ENCODE peak calls at places on chromosomes 7 and 10, in six cellular contexts. T, H, Q, K, V and G are unnamed samples.
A peak's percentile ranks its signal among the peaks of the same experiment; 100 is the strongest.

GRCh38 chr10:100780324-100780723 is 34.9 kb downstream of the PAX2 start:
- DNase-seq in T (no peak), H (no peak), Q (no peak), K (no peak), V (no peak), G (no peak)

GRCh38 chr10:83809001-83809400 is 330.3 kb upstream of the GHITM start:
- DNase-seq in T (no peak), H (no peak), Q (no peak), K (no peak), V (no peak), G (no peak)

GRCh38 chr10:114538544-114538906 is 119.5 kb downstream of the ABLIM1 start:
- DNase-seq in T (no peak), H (no peak), Q (no peak), K (peak; percentile 33), V (no peak), G (no peak)

GRCh38 chr10:45454859-45455258 is 80.8 kb downstream of the ALOX5 start:
- DNase-seq in T (no peak), H (no peak), Q (no peak), K (no peak), V (no peak), G (no peak)

GRCh38 chr7:144792050-144792449 is 43.8 kb downstream of the TPK1 start:
- DNase-seq in T (no peak), H (no peak), Q (no peak), K (no peak), V (no peak), G (no peak)

GRCh38 chr10:120347644-120348043 is 109.4 kb upstream of the PLPP4 start:
- DNase-seq in T (no peak), H (no peak), Q (no peak), K (no peak), V (no peak), G (no peak)

GRCh38 chr7:81150951-81151361 is 232.1 kb upstream of the SEMA3C start:
- DNase-seq in T (no peak), H (peak; percentile 15), Q (peak; percentile 31), K (peak; percentile 30), V (peak; percentile 31), G (no peak)

GRCh38 chr10:4546931-4547330 is 279.1 kb upstream of the AKR1E2 start:
- DNase-seq in T (no peak), H (no peak), Q (no peak), K (no peak), V (no peak), G (no peak)

GRCh38 chr7:30549933-30550493 is 44.7 kb upstream of the GARS1 start:
- DNase-seq in T (no peak), H (peak; percentile 17), Q (peak; percentile 22), K (peak; percentile 45), V (no peak), G (no peak)

GRCh38 chr7:108653526-108653925 is 83.9 kb downstream of the DNAJB9 start:
- DNase-seq in T (no peak), H (peak; percentile 40), Q (no peak), K (no peak), V (no peak), G (no peak)

GRCh38 chr10:49332333-49332732 is 33.4 kb downstream of the C10orf71 start:
- DNase-seq in T (no peak), H (no peak), Q (no peak), K (no peak), V (no peak), G (peak; percentile 13)

GRCh38 chr7:124784879-124785818 is 19.6 kb upstream of the GPR37 start:
- DNase-seq in T (peak; percentile 55), H (peak; percentile 85), Q (peak; percentile 71), K (no peak), V (peak; percentile 73), G (no peak)

GRCh38 chr10:71060636-71061426 is 151.5 kb upstream of the UNC5B start:
- DNase-seq in T (no peak), H (no peak), Q (no peak), K (no peak), V (no peak), G (no peak)

GRCh38 chr7:80729586-80730320 is 91.3 kb downstream of the CD36 start:
- DNase-seq in T (no peak), H (peak; percentile 89), Q (peak; percentile 30), K (no peak), V (peak; percentile 70), G (no peak)

GRCh38 chr10:26468691-26469090 is 30.6 kb downstream of the APBB1IP start:
- DNase-seq in T (no peak), H (no peak), Q (no peak), K (no peak), V (no peak), G (no peak)

GRCh38 chr10:124671486-124672075 is 72.6 kb downstream of the FAM53B start:
- DNase-seq in T (no peak), H (peak; percentile 61), Q (peak; percentile 42), K (peak; percentile 68), V (no peak), G (no peak)

GRCh38 chr10:77328272-77328816 is 309.3 kb downstream of the KCNMA1 start:
- DNase-seq in T (no peak), H (peak; percentile 49), Q (peak; percentile 46), K (no peak), V (peak; percentile 48), G (no peak)

GRCh38 chr7:42090056-42090455 is 147.0 kb downstream of the GLI3 start:
- DNase-seq in T (no peak), H (no peak), Q (peak; percentile 33), K (no peak), V (peak; percentile 38), G (no peak)

GRCh38 chr7:37052673-37053072 is 328.4 kb upstream of the AOAH start:
- DNase-seq in T (no peak), H (peak; percentile 65), Q (peak; percentile 76), K (no peak), V (peak; percentile 36), G (no peak)

GRCh38 chr10:22427890-22428571 is 82.7 kb downstream of the SPAG6 start:
- DNase-seq in T (no peak), H (peak; percentile 97), Q (peak; percentile 73), K (no peak), V (peak; percentile 90), G (peak; percentile 47)

DNA sequence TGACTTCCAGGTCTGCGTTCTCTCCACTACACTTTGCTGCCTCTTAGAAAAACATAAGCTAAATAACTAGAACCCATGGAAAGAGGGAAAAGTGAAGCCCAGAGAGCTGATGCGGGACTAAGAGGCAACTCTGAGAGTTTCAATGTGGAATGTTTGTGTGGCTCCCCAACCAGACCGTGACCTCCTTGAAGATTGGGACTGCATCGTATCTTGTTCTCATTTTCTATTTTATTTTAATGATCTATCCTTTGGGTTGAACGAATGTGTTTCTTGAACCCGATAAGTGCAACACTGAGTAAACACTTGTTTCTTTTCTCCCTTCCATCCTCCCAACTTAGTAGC is 77.4 kb downstream of the TPST1 start:
- DNase-seq in T (no peak), H (no peak), Q (no peak), K (no peak), V (no peak), G (no peak)
- H3K27ac ChIP-seq in T (peak overlapping the region; percentile 48), H (peak overlapping the region; percentile 57), Q (peak overlapping the region; percentile 85), K (no peak overlapping the region), V (peak overlapping the region; percentile 88), G (peak overlapping the region; percentile 80)

GRCh38 chr7:29400435-29400834 is 163.2 kb upstream of the PRR15 start:
- DNase-seq in T (no peak), H (no peak), Q (no peak), K (no peak), V (no peak), G (no peak)
- H3K4me1 ChIP-seq in T (no peaks in the 10 kb centered on the region), H (no peaks in the 10 kb centered on the region), Q (no peaks in the 10 kb centered on the region), K (no peaks in the 10 kb centered on the region), V (no peaks in the 10 kb centered on the region), G (no peaks in the 10 kb centered on the region)

DNA sequence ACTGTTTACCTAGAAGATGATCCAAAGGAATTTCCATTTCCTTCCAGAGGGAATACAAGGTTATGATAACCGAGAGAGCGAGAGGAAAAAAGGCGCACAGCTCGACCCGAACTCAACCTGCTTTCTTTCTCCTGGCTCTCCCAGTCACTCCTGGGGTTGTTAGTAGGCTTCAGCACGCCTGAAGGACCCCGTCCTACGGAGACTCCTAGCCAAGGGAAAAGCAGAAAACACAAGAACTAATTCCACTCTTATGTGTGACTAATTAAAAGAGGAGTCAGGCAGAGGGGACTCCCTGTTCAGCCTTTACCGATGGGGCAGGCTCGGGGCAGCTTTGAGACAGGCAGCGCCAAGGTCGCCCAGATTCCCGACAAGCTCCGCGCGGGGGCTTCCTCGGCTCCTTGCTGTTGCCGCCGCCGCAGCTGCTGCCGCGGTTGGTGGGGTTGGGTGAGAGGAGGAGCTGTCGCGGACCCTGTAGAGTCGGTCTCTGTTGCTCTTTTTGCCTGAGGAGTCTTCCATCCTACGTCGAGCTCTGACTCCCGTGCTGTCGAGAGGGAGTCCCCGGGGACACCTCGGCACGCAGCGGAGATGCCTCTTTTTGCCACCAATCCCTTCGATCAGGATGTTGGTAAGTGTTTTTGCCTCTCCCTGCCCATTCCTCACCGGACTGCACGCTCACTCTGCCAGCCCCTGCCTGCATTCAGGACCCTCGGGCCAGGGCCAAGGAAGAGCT is at the start of gene STAM:
- DNase-seq in T (peak; percentile 86), H (peak; percentile 94), Q (peak; percentile 96), K (peak; percentile 96), V (peak; percentile 91), G (peak; percentile 100)
- H3K27ac ChIP-seq in T (peak within 1 kb of the TSS; percentile 98), H (peak within 1 kb of the TSS; percentile 98), Q (peak within 1 kb of the TSS; percentile 96), K (peak within 1 kb of the TSS; percentile 99), V (peak within 1 kb of the TSS; percentile 95), G (peak within 1 kb of the TSS; percentile 99)

DNA sequence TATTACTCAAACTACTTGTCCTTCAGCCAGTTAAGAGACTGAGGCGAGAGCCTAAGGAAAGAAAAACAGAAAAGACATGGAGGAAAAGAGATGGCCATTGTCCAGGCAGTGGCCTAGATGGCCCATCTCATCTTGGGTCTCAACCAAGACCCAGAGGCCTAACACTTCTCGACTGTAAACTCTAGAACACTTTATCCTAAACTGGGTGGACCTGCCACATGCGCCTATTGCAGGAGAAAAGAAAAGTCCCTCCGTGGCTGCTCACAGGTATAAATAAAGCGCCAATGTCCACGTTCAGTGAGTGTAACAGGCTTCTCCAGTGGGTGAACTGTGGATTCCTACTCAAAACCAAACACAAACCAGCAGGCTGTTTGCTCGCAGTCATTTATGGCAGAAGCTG is 92.7 kb upstream of the DDC start:
- DNase-seq in T (no peak), H (no peak), Q (no peak), K (no peak), V (no peak), G (no peak)
- H3K4me1 ChIP-seq in T (no peaks in the 10 kb centered on the region), H (peaks cover 7% of the 10 kb centered on the region), Q (peaks cover 31% of the 10 kb centered on the region), K (peaks cover 97% of the 10 kb centered on the region), V (peaks cover 1% of the 10 kb centered on the region), G (no peaks in the 10 kb centered on the region)

GRCh38 chr10:93854985-93855384 is 38.8 kb upstream of the SLC35G1 start:
- DNase-seq in T (no peak), H (no peak), Q (peak; percentile 54), K (no peak), V (no peak), G (no peak)
- H3K27ac ChIP-seq in T (no peak overlapping the region), H (no peak overlapping the region), Q (no peak overlapping the region), K (no peak overlapping the region), V (no peak overlapping the region), G (no peak overlapping the region)

DNA sequence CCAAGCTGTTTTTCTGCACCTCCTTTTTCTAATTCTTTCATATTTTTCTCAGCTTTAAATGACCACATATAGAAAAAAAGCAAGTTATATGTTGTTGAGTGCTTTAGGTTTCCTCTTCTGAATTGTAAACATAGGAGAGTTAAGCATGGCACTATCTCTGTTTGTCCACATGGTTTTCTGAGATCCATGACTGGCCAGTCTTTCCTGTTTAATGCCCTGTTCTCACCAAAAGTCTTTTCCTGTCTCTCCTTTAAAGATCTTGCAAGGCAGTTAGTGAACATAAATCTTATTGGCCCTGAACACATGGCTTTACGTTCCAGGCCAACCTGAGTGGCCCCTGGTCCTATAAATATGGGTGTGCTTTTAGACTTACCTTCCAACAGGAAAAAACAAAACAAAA is 19.4 kb downstream of the TRPV5 start:
- DNase-seq in T (no peak), H (no peak), Q (no peak), K (no peak), V (no peak), G (no peak)
- H3K4me1 ChIP-seq in T (no peaks in the 10 kb centered on the region), H (no peaks in the 10 kb centered on the region), Q (no peaks in the 10 kb centered on the region), K (peaks cover 22% of the 10 kb centered on the region), V (no peaks in the 10 kb centered on the region), G (no peaks in the 10 kb centered on the region)